ENCODE peak calls at places on chromosomes 6 and 20, in ten cellular contexts. A is aorta; R is nephron progenitor cell; K is activated T-helper 1 cell treated with Interleukin-2 at 50 U/mL for 16 hours; B is activated CD8-positive, alpha-beta memory T cell treated with anti-CD3 and anti-CD28 coated beads for 4 hours; I is activated CD4-positive, CD25-positive, alpha-beta regulatory T cell treated with anti-CD3 and anti-CD28 coated beads, Interleukin-2, amount 50 U/mL, for 16 hours; Y is GM20000; U is LHCN-M2; G is activated CD4-positive, alpha-beta T cell treated with anti-CD3 and anti-CD28 coated beads, Interleukin-2, amount 50 U/mL, for 48 hours; C is cardiac muscle cell. J is an unnamed sample.

GRCh38 chr6:86888311-86888710 is 49.0 kb upstream of the HTR1E start:
- DNase-seq in B (no peak), G (no peak), U (no peak), Y (no peak), I (no peak), A (no peak), C (no peak), K (no peak), R (no peak), J (no peak)

GRCh38 chr6:138891255-138891986 is 95.5 kb downstream of the ECT2L start:
- DNase-seq in G (no peak), K (no peak), R (no peak), B (no peak), A (no peak), U (peak), C (no peak), Y (no peak), I (no peak), J (no peak)

GRCh38 chr20:47354388-47354709 is 2.1 kb downstream of the ZMYND8 start:
- DNase-seq in I (no peak), K (no peak), U (no peak), G (no peak), B (no peak), Y (no peak), A (no peak), R (no peak), C (no peak), J (no peak)

GRCh38 chr6:167968091-167968490 is 29.4 kb upstream of the KIF25 start:
- DNase-seq in G (peak), R (peak), I (no peak), K (no peak), B (no peak), Y (no peak), A (no peak), U (peak), C (peak), J (peak)

GRCh38 chr20:44580581-44581268 is 1.7 kb upstream of the PKIG start:
- DNase-seq in Y (no peak), B (no peak), G (no peak), U (no peak), K (no peak), R (no peak), C (no peak), A (no peak), I (no peak), J (no peak)

GRCh38 chr6:87902383-87902782 is 145.3 kb upstream of the SPACA1 start:
- DNase-seq in G (no peak), A (no peak), K (no peak), C (no peak), U (no peak), I (no peak), B (no peak), Y (no peak), R (no peak), J (no peak)

GRCh38 chr6:107965746-107966145 is 7.7 kb upstream of the SEC63 start:
- DNase-seq in R (no peak), I (no peak), U (no peak), K (no peak), B (no peak), C (no peak), A (no peak), Y (no peak), G (no peak), J (no peak)

GRCh38 chr6:44072959-44073611 is 54.2 kb downstream of the MRPL14 start:
- DNase-seq in I (peak), Y (peak), G (peak), B (peak), K (peak), A (peak), U (peak), R (peak), C (peak), J (peak)

GRCh38 chr20:63534427-63534830 is 2.7 kb downstream of the PTK6 start:
- DNase-seq in I (no peak), B (no peak), C (no peak), G (no peak), A (peak), K (no peak), Y (no peak), R (no peak), U (no peak), J (no peak)

GRCh38 chr6:140285471-140285870 is 911.0 kb upstream of the CITED2 start:
- DNase-seq in K (no peak), A (no peak), G (no peak), I (no peak), U (peak), R (no peak), Y (no peak), C (no peak), B (no peak), J (no peak)

GRCh38 chr20:64152906-64153305 is 11.3 kb upstream of the MYT1 start:
- DNase-seq in C (no peak), A (peak), R (no peak), G (no peak), I (no peak), K (no peak), U (no peak), B (no peak), Y (no peak), J (no peak)

GRCh38 chr20:47985092-47985850 is 200.0 kb upstream of the SULF2 start:
- DNase-seq in R (no peak), K (no peak), A (no peak), Y (no peak), I (no peak), U (no peak), C (peak), G (no peak), B (no peak), J (no peak)